ENCODE peak calls at places on chromosomes 7 and 10, in four cellular contexts. V, O, H and K are unnamed samples.

GRCh38 chr7:149861728-149862045 is 12.1 kb upstream of the ATP6V0E2 start:
- DNase-seq in V (no peak), O (no peak), H (no peak), K (no peak)

GRCh38 chr10:73854310-73854709 is 20.0 kb downstream of the CAMK2G start:
- DNase-seq in V (no peak), O (no peak), H (no peak), K (no peak)

GRCh38 chr7:584122-584465 is 64.4 kb upstream of the PDGFA start:
- DNase-seq in V (no peak), O (no peak), H (no peak), K (no peak)

GRCh38 chr7:43536773-43537172 is 46.1 kb upstream of the STK17A start:
- DNase-seq in V (no peak), O (no peak), H (no peak), K (no peak)

GRCh38 chr10:66982792-66983481 is 57.1 kb downstream of the LRRTM3 start:
- DNase-seq in V (no peak), O (no peak), H (no peak), K (no peak)

GRCh38 chr7:83947260-83947659 is 247.3 kb downstream of the SEMA3A start:
- DNase-seq in V (peak), O (no peak), H (peak), K (no peak)

GRCh38 chr10:119651514-119652327 is 541 bp downstream of the BAG3 start:
- DNase-seq in V (peak), O (no peak), H (no peak), K (peak)

GRCh38 chr7:644381-645305 is 81.9 kb upstream of the DNAAF5 start:
- DNase-seq in V (no peak), O (no peak), H (no peak), K (peak)

GRCh38 chr7:30727061-30727945 is 24.6 kb upstream of the INMT start:
- DNase-seq in V (no peak), O (no peak), H (no peak), K (no peak)

GRCh38 chr7:93231799-93232672 is at the start of gene VPS50:
- DNase-seq in V (peak), O (peak), H (peak), K (peak)

GRCh38 chr10:80541144-80541750 is 3.5 kb downstream of the SH2D4B start:
- DNase-seq in V (no peak), O (no peak), H (no peak), K (peak)

GRCh38 chr7:44709945-44710596 is 38.6 kb upstream of the ZMIZ2 start:
- DNase-seq in V (no peak), O (no peak), H (no peak), K (no peak)

GRCh38 chr7:54869513-54869912 is 110.5 kb upstream of the SEC61G start:
- DNase-seq in V (no peak), O (no peak), H (no peak), K (no peak)

GRCh38 chr10:57696641-57697040 is 571.1 kb downstream of the IPMK start:
- DNase-seq in V (no peak), O (no peak), H (peak), K (no peak)

GRCh38 chr10:131974034-131974817 is 7.5 kb downstream of the BNIP3 start:
- DNase-seq in V (no peak), O (no peak), H (no peak), K (no peak)